ENCODE peak calls at places on chromosomes 4 and X, in four cellular contexts. A, K, X and Q are unnamed samples.

GRCh38 chrX:152925835-152926234 is 28.0 kb downstream of the ZNF185 start:
- DNase-seq in A (no peak), K (no peak), X (no peak), Q (no peak)

GRCh38 chr4:152936446-152937279 is 540 bp downstream of the FHDC1 start:
- DNase-seq in A (peak), K (no peak), X (no peak), Q (peak)

GRCh38 chrX:33840176-33840575 is 291.9 kb downstream of the FAM47A start:
- DNase-seq in K (no peak), X (no peak), A (no peak), Q (no peak)

GRCh38 chr4:54661686-54662085 is 3.9 kb downstream of the KIT start:
- DNase-seq in X (no peak), A (no peak), K (no peak), Q (no peak)

GRCh38 chrX:1727531-1728027 is 112.7 kb downstream of the ASMT start:
- DNase-seq in X (no peak), A (no peak), K (no peak), Q (no peak)

GRCh38 chr4:80073362-80074008 is 456 bp upstream of the ANTXR2 start:
- DNase-seq in K (peak), X (peak), A (peak), Q (peak)

GRCh38 chr4:164802301-164802700 is 48.4 kb downstream of the SMIM31 start:
- DNase-seq in A (no peak), X (no peak), K (no peak), Q (no peak)

GRCh38 chrX:28625223-28625622 is 38.0 kb downstream of the IL1RAPL1 start:
- DNase-seq in X (no peak), K (no peak), A (no peak), Q (no peak)

GRCh38 chr4:185215261-185215660 is 5.9 kb downstream of the SNX25 start:
- DNase-seq in X (no peak), A (no peak), K (no peak), Q (no peak)

GRCh38 chrX:38798956-38799355 is 2.3 kb upstream of the MID1IP1 start:
- DNase-seq in A (no peak), X (no peak), K (no peak), Q (no peak)

GRCh38 chr4:105605493-105605892 is 53.1 kb downstream of the ARHGEF38 start:
- DNase-seq in X (no peak), K (no peak), A (no peak), Q (no peak)

GRCh38 chrX:154019633-154020499 is at the start of gene IRAK1:
- DNase-seq in A (peak), X (peak), K (no peak), Q (peak)

GRCh38 chr4:373062-373839 is 35.6 kb downstream of the ZNF141 start:
- DNase-seq in K (no peak), X (no peak), A (no peak), Q (no peak)

GRCh38 chr4:98565646-98566403 is 92.6 kb downstream of the TSPAN5 start:
- DNase-seq in K (no peak), X (no peak), A (no peak), Q (no peak)
- TF ChIP-seq SPI1 in K (no peak), X (no peak), A (no peak), Q (no peak)

GRCh38 chrX:3516051-3516541 is 169.6 kb upstream of the MXRA5 start:
- DNase-seq in X (no peak), K (no peak), A (no peak), Q (no peak)

GRCh38 chrX:3520458-3520857 is 174.0 kb upstream of the MXRA5 start:
- DNase-seq in A (no peak), K (no peak), X (no peak), Q (no peak)

GRCh38 chrX:3518870-3519269 is 172.4 kb upstream of the MXRA5 start:
- DNase-seq in X (no peak), A (peak), K (no peak), Q (no peak)

DNA sequence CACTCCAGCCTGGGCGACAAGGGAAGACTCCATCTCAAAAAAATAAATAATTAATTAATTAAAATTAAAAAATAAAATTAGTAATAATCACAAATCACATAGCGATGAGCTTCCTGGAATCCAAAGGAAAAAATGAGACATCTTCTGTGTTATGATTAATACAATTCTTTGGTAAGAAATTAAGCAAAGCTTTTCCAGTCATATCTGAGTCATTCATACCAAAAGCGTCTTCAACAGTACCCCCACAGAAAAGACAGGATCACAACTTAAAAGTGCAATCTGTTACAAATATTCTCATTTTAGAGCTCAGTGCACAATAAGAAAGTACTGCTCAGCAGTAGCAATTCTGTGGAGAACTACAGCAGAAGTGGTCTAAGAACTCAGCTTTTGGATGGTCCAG is 168.5 kb upstream of the MXRA5 start:
- DNase-seq in X (no peak), K (no peak), A (no peak), Q (no peak)
- TF ChIP-seq SPI1 in X (no peak), K (no peak), A (no peak), Q (no peak)

GRCh38 chrX:70480660-70481018 is 36.0 kb downstream of the DLG3 start:
- DNase-seq in K (no peak), X (no peak), A (no peak), Q (no peak)
- TF ChIP-seq SPI1 in K (no peak), X (no peak), A (no peak), Q (no peak)

GRCh38 chrX:130055103-130055502 is 55.2 kb downstream of the ELF4 start:
- DNase-seq in X (no peak), A (no peak), K (no peak), Q (no peak)
- TF ChIP-seq SPI1 in X (no peak), A (no peak), K (no peak), Q (no peak)

DNA sequence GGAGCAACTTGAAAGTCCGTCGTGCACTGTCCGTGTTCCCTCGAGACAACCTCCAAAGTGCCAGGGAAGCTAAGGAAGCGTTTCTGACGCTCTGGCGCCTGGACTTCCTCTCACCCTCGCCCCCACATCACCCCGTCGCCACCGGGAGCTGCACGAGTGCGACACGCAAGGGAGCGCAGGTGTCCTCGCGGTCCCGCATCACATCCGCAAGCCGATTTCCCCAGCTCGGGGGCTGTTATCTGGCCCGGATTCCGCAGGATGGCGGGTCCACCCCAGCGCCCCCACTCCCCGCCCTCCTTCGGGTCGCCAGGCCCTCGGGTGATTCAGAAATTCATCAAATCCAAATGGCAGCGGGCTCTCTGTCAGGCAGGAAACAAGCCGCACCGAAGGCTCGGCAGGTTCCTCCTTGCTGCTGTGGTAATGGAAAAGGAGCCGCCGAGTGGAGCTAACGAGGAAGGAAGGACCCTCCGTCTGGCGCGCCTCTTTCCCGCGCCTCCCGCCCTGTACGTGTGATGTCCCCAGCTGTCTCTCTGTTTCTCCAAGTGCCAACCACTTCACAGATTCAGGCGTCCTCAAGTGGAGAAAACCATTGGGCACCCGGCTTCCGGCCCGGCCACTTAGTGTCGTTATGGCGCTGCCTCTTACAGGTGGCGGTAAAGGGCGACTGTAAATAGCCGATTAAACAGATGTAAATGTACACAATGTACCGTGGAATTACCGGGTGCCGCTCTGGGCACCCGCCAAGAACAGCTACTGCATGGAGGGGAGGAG is 901 bp upstream of the SETD7 start:
- DNase-seq in X (peak), A (no peak), K (no peak), Q (peak)
- TF ChIP-seq SPI1 in X (peak), A (peak), K (no peak), Q (peak)

GRCh38 chrX:71533514-71533849 is 578 bp downstream of the OGT start:
- DNase-seq in A (peak), X (no peak), K (no peak), Q (no peak)
- TF ChIP-seq SPI1 in A (no peak), X (no peak), K (no peak), Q (no peak)

GRCh38 chr4:110484767-110485166 is 8.8 kb downstream of the ENPEP start:
- DNase-seq in X (peak), A (no peak), K (no peak), Q (no peak)
- TF ChIP-seq SPI1 in X (no peak), A (no peak), K (peak), Q (peak)

GRCh38 chr4:15963568-15963967 is 593 bp upstream of the FGFBP2 start:
- DNase-seq in A (no peak), X (no peak), K (no peak), Q (peak)
- TF ChIP-seq SPI1 in A (no peak), X (peak), K (peak), Q (no peak)

DNA sequence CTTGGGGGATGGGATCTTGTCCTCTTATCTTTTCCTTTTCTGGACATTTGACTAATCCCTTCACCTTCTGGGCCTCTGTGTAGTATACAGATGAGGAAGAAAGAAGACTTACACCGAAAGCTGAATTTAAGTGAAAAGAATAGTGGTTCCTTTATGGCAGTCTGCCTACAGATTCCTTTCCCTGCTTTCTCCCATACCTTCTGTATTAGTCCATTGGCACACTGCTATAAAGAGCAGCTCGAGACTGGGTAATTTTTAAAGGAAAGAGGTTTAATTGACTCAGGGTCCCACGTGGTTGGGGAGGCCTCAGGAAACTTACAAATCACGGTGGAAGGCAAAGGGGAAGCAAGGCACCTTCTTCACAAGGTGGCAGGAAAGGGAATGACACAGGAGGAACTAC is 34.1 kb upstream of the CD38 start:
- DNase-seq in A (no peak), X (no peak), K (no peak), Q (no peak)
- TF ChIP-seq SPI1 in A (no peak), X (no peak), K (no peak), Q (no peak)

DNA sequence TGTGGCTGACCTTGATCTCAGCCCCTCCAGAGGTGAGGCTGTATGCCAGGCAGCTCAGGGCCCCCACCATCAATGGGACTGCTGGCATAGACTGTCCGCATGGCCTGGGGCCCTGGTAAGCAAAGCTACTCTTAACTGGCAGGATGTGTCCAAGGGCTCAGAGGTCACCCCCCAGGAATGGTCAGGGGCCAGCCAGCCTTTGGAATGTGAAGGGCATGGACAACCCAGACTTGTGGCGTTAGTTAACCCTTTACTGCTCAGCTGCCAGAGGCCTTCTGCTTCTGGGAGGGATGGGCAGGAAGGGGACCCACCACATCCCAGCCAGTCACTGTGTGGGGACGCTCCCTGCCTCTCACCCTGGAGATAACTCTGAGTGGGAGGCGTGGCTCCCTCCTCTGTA is 80.1 kb upstream of the PSAPL1 start:
- DNase-seq in A (no peak), X (no peak), K (no peak), Q (no peak)
- TF ChIP-seq SPI1 in A (no peak), X (no peak), K (no peak), Q (no peak)